ENCODE peak calls at places on chromosomes 7 and 10, in ten cellular contexts. H is transverse colon, M is aorta, N is lower lobe of right lung, W is A549, F is ovary, U is fibroblast of lung, Z is cardiac muscle cell, I is left ventricle myocardium inferior, L is NT2/D1. T is an unnamed sample.

GRCh38 chr7:87420173-87420572 is 55.3 kb downstream of the ABCB4 start:
- DNase-seq in H (no peak), M (no peak), N (no peak), W (no peak), F (no peak), U (no peak), Z (no peak), I (no peak), L (no peak), T (no peak)

GRCh38 chr7:1523838-1524237 is 6.7 kb upstream of the MAFK start:
- DNase-seq in H (peak; percentile 79), M (no peak), N (no peak), W (no peak), F (no peak), U (no peak), Z (no peak), I (no peak), L (no peak), T (no peak)

GRCh38 chr10:790821-791551 is 101.5 kb upstream of the DIP2C start:
- DNase-seq in H (no peak), M (peak; percentile 70), N (peak; percentile 40), W (no peak), F (peak; percentile 21), U (no peak), Z (no peak), I (no peak), L (no peak), T (peak; percentile 60)

GRCh38 chr10:47034511-47035051 is 123.4 kb downstream of the PTPN20 start:
- DNase-seq in H (no peak), M (no peak), N (no peak), W (no peak), F (peak; percentile 7), U (no peak), Z (no peak), I (no peak), L (no peak), T (peak; percentile 68)

GRCh38 chr10:126892873-126893175 is 12.4 kb upstream of the DOCK1 start:
- DNase-seq in H (no peak), M (peak; percentile 36), N (no peak), W (no peak), F (no peak), U (no peak), Z (no peak), I (no peak), L (no peak), T (no peak)

GRCh38 chr7:133386204-133386603 is 133.3 kb downstream of the EXOC4 start:
- DNase-seq in H (no peak), M (no peak), N (no peak), W (no peak), F (no peak), U (no peak), Z (peak; percentile 74), I (no peak), L (peak; percentile 42), T (no peak)

GRCh38 chr7:20199015-20199737 is 18.0 kb downstream of the MACC1 start:
- DNase-seq in H (peak; percentile 85), M (peak; percentile 77), N (peak; percentile 77), W (no peak), F (no peak), U (peak; percentile 79), Z (peak; percentile 29), I (peak; percentile 28), L (no peak), T (peak; percentile 81)

GRCh38 chr7:24503511-24503910 is 69.7 kb upstream of the PALS2 start:
- DNase-seq in H (no peak), M (no peak), N (no peak), W (no peak), F (no peak), U (no peak), Z (no peak), I (no peak), L (no peak), T (no peak)

GRCh38 chr10:96370575-96371157 is 11.9 kb upstream of the OPALIN start:
- DNase-seq in H (peak; percentile 47), M (no peak), N (no peak), W (peak; percentile 76), F (no peak), U (peak; percentile 38), Z (peak; percentile 59), I (peak; percentile 25), L (peak; percentile 50), T (no peak)

GRCh38 chr10:69574571-69574978 is 1.4 kb upstream of the NEUROG3 start:
- DNase-seq in H (no peak), M (no peak), N (no peak), W (no peak), F (no peak), U (no peak), Z (no peak), I (no peak), L (no peak), T (no peak)

GRCh38 chr10:117654105-117654504 is 111.6 kb downstream of the EMX2 start:
- DNase-seq in H (no peak), M (no peak), N (no peak), W (no peak), F (no peak), U (no peak), Z (no peak), I (no peak), L (no peak), T (no peak)

GRCh38 chr10:83633547-83633946 is 505.8 kb upstream of the GHITM start:
- DNase-seq in H (no peak), M (no peak), N (no peak), W (no peak), F (no peak), U (no peak), Z (no peak), I (no peak), L (no peak), T (no peak)

GRCh38 chr7:91242097-91242846 is 22.0 kb upstream of the FZD1 start:
- DNase-seq in H (no peak), M (no peak), N (no peak), W (no peak), F (no peak), U (peak; percentile 66), Z (peak; percentile 18), I (no peak), L (no peak), T (no peak)

GRCh38 chr10:70444613-70445222 is 3.2 kb upstream of the NODAL start:
- DNase-seq in H (no peak), M (no peak), N (no peak), W (no peak), F (no peak), U (no peak), Z (no peak), I (no peak), L (no peak), T (no peak)

GRCh38 chr10:71476249-71477011 is 79.7 kb downstream of the CDH23 start:
- DNase-seq in H (peak; percentile 25), M (no peak), N (no peak), W (no peak), F (peak; percentile 86), U (no peak), Z (no peak), I (peak; percentile 52), L (no peak), T (no peak)

GRCh38 chr10:69413221-69413865 is 3.4 kb downstream of the TACR2 start:
- DNase-seq in H (peak; percentile 63), M (peak; percentile 86), N (no peak), W (no peak), F (peak; percentile 85), U (peak; percentile 79), Z (peak; percentile 79), I (peak; percentile 72), L (peak; percentile 59), T (peak; percentile 55)

DNA sequence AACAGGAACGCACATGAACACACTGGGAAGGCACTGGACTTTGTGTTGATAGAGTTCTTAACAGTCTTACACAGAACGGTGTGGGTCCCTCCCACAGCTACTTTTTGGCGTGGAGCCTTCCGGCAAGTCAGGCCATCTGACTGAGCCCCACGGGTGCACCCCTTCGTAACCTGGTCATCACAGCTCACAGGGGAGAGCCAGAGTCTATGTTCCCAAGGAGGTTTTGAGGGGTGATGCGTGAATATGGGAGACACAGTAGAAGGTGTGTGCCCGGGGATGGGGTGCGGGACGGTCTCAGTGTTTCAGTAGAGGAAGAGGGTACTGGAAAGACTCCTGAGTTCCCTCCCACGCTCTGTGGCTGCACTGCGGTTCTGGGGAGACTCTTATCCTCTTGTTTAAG is 291.7 kb downstream of the DNAJB6 start:
- DNase-seq in H (no peak), M (no peak), N (no peak), W (no peak), F (no peak), U (no peak), Z (no peak), I (no peak), L (no peak), T (no peak)
- H3K9me3 ChIP-seq in H (no peaks in the 10 kb centered on the region), M (peaks cover 2% of the 10 kb centered on the region), N (no peaks in the 10 kb centered on the region), W (no peaks in the 10 kb centered on the region), F (no peaks in the 10 kb centered on the region), U (no peaks in the 10 kb centered on the region), Z (no peaks in the 10 kb centered on the region), I (no peaks in the 10 kb centered on the region), L (no peaks in the 10 kb centered on the region), T (no peaks in the 10 kb centered on the region)

GRCh38 chr7:57245206-57245605 is 113.0 kb upstream of the ZNF479 start:
- DNase-seq in H (no peak), M (no peak), N (no peak), W (no peak), F (no peak), U (no peak), Z (no peak), I (no peak), L (no peak), T (no peak)
- H3K9me3 ChIP-seq in H (no peaks in the 10 kb centered on the region), M (peaks cover 10% of the 10 kb centered on the region), N (peaks cover 23% of the 10 kb centered on the region), W (peaks cover 12% of the 10 kb centered on the region), F (no peaks in the 10 kb centered on the region), U (no peaks in the 10 kb centered on the region), Z (no peaks in the 10 kb centered on the region), I (peaks cover 93% of the 10 kb centered on the region), L (no peaks in the 10 kb centered on the region), T (peaks cover 91% of the 10 kb centered on the region)

GRCh38 chr7:63073736-63074135 is 924.9 kb upstream of the ZNF722 start:
- DNase-seq in H (no peak), M (no peak), N (no peak), W (no peak), F (no peak), U (no peak), Z (no peak), I (no peak), L (no peak), T (no peak)
- H3K9me3 ChIP-seq in H (peaks cover 7% of the 10 kb centered on the region), M (no peaks in the 10 kb centered on the region), N (peaks cover 5% of the 10 kb centered on the region), W (peaks cover 7% of the 10 kb centered on the region), F (no peaks in the 10 kb centered on the region), U (no peaks in the 10 kb centered on the region), Z (no peaks in the 10 kb centered on the region), I (peaks cover 77% of the 10 kb centered on the region), L (no peaks in the 10 kb centered on the region), T (no peaks in the 10 kb centered on the region)

DNA sequence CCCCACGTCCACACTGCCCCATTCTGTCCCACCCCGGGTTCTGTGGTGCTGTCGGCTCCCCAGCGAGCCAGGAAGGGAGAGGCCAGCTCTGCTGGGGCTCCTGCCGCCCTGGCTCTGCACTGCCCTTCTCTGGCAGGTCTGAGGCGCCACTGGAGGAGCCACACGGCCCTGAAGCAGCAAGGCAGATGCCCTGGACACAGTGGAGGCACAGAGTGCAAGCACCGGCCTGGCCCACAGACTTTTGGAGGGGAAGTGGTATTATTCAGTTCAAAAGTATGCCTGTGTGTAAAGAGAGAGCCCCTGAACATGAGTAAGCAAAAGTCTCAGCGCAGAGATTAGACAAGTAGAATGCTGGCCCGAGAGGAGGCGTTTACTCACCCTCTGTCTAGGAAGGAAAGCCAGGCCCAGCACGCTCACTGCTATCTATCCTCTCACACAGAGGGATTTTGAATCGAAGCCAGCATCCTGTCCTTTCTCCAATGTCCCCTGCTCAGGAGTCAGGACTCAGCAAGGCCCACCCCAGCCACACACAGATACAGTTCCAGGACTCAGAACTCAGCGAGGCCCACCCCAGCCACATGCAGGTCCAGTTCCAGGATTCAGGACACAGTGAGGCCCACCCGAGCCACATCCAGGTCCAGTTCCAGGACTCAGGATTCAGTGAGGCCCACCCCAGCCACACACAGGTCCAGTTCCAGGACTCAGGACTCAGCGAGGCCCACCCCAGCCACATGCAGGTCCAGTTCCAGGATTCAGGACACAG is 115.0 kb downstream of the EGFR start:
- DNase-seq in H (no peak), M (peak; percentile 82), N (no peak), W (peak; percentile 72), F (no peak), U (peak; percentile 97), Z (peak; percentile 20), I (peak; percentile 57), L (no peak), T (peak; percentile 81)
- H3K9me3 ChIP-seq in H (no peaks in the 10 kb centered on the region), M (peaks cover 1% of the 10 kb centered on the region), N (no peaks in the 10 kb centered on the region), W (peaks cover 3% of the 10 kb centered on the region), F (no peaks in the 10 kb centered on the region), U (no peaks in the 10 kb centered on the region), Z (no peaks in the 10 kb centered on the region), I (peaks cover 6% of the 10 kb centered on the region), L (peaks cover 2% of the 10 kb centered on the region), T (peaks cover 3% of the 10 kb centered on the region)

T was measured in left lung.